ENCODE peak calls at places on chromosome 1, in four cellular contexts. One of them, this sample, is unnamed.

GRCh38 chr1:78045850-78046778 is at the start of gene GIPC2:
- DNase-seq in neural crest cell: no peak
- DNase-seq in fibroblast of the aortic adventitia: no peak
- DNase-seq in glutamatergic neuron: peak
- DNase-seq in this sample: no peak

GRCh38 chr1:182211364-182211763 is 149.9 kb upstream of the ZNF648 start:
- DNase-seq in neural crest cell: no peak
- DNase-seq in fibroblast of the aortic adventitia: no peak
- DNase-seq in glutamatergic neuron: no peak
- DNase-seq in this sample: no peak

GRCh38 chr1:115771847-115772457 is 3.4 kb upstream of the CASQ2 start:
- DNase-seq in neural crest cell: peak
- DNase-seq in fibroblast of the aortic adventitia: peak
- DNase-seq in glutamatergic neuron: peak
- DNase-seq in this sample: peak

GRCh38 chr1:26287033-26287711 is 7.3 kb downstream of the SH3BGRL3 start:
- DNase-seq in neural crest cell: no peak
- DNase-seq in fibroblast of the aortic adventitia: no peak
- DNase-seq in glutamatergic neuron: peak
- DNase-seq in this sample: no peak

GRCh38 chr1:116763116-116763786 is 9.0 kb downstream of the CD2 start:
- DNase-seq in neural crest cell: no peak
- DNase-seq in fibroblast of the aortic adventitia: peak
- DNase-seq in glutamatergic neuron: no peak
- DNase-seq in this sample: no peak

GRCh38 chr1:233704125-233704881 is 90.4 kb downstream of the KCNK1 start:
- DNase-seq in neural crest cell: no peak
- DNase-seq in fibroblast of the aortic adventitia: peak
- DNase-seq in glutamatergic neuron: no peak
- DNase-seq in this sample: no peak

GRCh38 chr1:208218237-208219097 is 25.7 kb downstream of the PLXNA2 start:
- DNase-seq in neural crest cell: no peak
- DNase-seq in fibroblast of the aortic adventitia: no peak
- DNase-seq in glutamatergic neuron: no peak
- DNase-seq in this sample: no peak

GRCh38 chr1:100457683-100458082 is 80.3 kb upstream of the GPR88 start:
- DNase-seq in neural crest cell: no peak
- DNase-seq in fibroblast of the aortic adventitia: no peak
- DNase-seq in glutamatergic neuron: no peak
- DNase-seq in this sample: no peak

GRCh38 chr1:161069731-161070270 is at the start of gene ARHGAP30:
- DNase-seq in neural crest cell: no peak
- DNase-seq in fibroblast of the aortic adventitia: no peak
- DNase-seq in glutamatergic neuron: no peak
- DNase-seq in this sample: no peak

GRCh38 chr1:76587213-76587612 is 280.1 kb upstream of the ST6GALNAC5 start:
- DNase-seq in neural crest cell: no peak
- DNase-seq in fibroblast of the aortic adventitia: no peak
- DNase-seq in glutamatergic neuron: peak
- DNase-seq in this sample: no peak

GRCh38 chr1:184456189-184456588 is 69.4 kb downstream of the C1orf21 start:
- DNase-seq in neural crest cell: no peak
- DNase-seq in fibroblast of the aortic adventitia: no peak
- DNase-seq in glutamatergic neuron: no peak
- DNase-seq in this sample: no peak

GRCh38 chr1:53145942-53146708 is 3.7 kb upstream of the SLC1A7 start:
- DNase-seq in neural crest cell: no peak
- DNase-seq in fibroblast of the aortic adventitia: peak
- DNase-seq in glutamatergic neuron: no peak
- DNase-seq in this sample: peak

GRCh38 chr1:88237026-88237425 is 447.0 kb upstream of the PKN2 start:
- DNase-seq in neural crest cell: no peak
- DNase-seq in fibroblast of the aortic adventitia: no peak
- DNase-seq in glutamatergic neuron: no peak
- DNase-seq in this sample: no peak

GRCh38 chr1:39250460-39251240 is 46.2 kb downstream of the MACF1 start:
- DNase-seq in neural crest cell: no peak
- DNase-seq in fibroblast of the aortic adventitia: peak
- DNase-seq in glutamatergic neuron: no peak
- DNase-seq in this sample: no peak

GRCh38 chr1:40861227-40862003 is 748 bp downstream of the CITED4 start:
- DNase-seq in neural crest cell: no peak
- DNase-seq in fibroblast of the aortic adventitia: no peak
- DNase-seq in glutamatergic neuron: peak
- DNase-seq in this sample: no peak

GRCh38 chr1:33710989-33711388 is 152.9 kb upstream of the HMGB4 start:
- DNase-seq in neural crest cell: no peak
- DNase-seq in fibroblast of the aortic adventitia: peak
- DNase-seq in glutamatergic neuron: no peak
- DNase-seq in this sample: no peak

GRCh38 chr1:67784545-67785186 is 48.6 kb downstream of the GNG12 start:
- DNase-seq in neural crest cell: no peak
- DNase-seq in fibroblast of the aortic adventitia: no peak
- DNase-seq in glutamatergic neuron: no peak
- DNase-seq in this sample: no peak

GRCh38 chr1:183548136-183548535 is 42.1 kb downstream of the NCF2 start:
- DNase-seq in neural crest cell: no peak
- DNase-seq in fibroblast of the aortic adventitia: no peak
- DNase-seq in glutamatergic neuron: no peak
- DNase-seq in this sample: no peak

GRCh38 chr1:10252508-10252907 is 42.1 kb downstream of the KIF1B start:
- DNase-seq in neural crest cell: no peak
- DNase-seq in fibroblast of the aortic adventitia: peak
- DNase-seq in glutamatergic neuron: no peak
- DNase-seq in this sample: peak

GRCh38 chr1:201501812-201502510 is 5.0 kb downstream of the CSRP1 start:
- DNase-seq in neural crest cell: no peak
- DNase-seq in fibroblast of the aortic adventitia: no peak
- DNase-seq in glutamatergic neuron: no peak
- DNase-seq in this sample: no peak

GRCh38 chr1:219905524-219905923 is 22.8 kb downstream of the SLC30A10 start:
- DNase-seq in neural crest cell: no peak
- DNase-seq in fibroblast of the aortic adventitia: no peak
- DNase-seq in glutamatergic neuron: no peak
- DNase-seq in this sample: no peak

GRCh38 chr1:7062346-7063061 is 277.2 kb downstream of the CAMTA1 start:
- DNase-seq in neural crest cell: no peak
- DNase-seq in fibroblast of the aortic adventitia: no peak
- DNase-seq in glutamatergic neuron: no peak
- DNase-seq in this sample: no peak

GRCh38 chr1:185257947-185258203 is 59.2 kb downstream of the IVNS1ABP start:
- DNase-seq in neural crest cell: no peak
- DNase-seq in fibroblast of the aortic adventitia: peak
- DNase-seq in glutamatergic neuron: no peak
- DNase-seq in this sample: no peak

GRCh38 chr1:4600615-4601460 is 53.6 kb upstream of the AJAP1 start:
- DNase-seq in neural crest cell: no peak
- DNase-seq in fibroblast of the aortic adventitia: no peak
- DNase-seq in glutamatergic neuron: no peak
- DNase-seq in this sample: no peak

GRCh38 chr1:29381426-29381825 is 145.1 kb downstream of the PTPRU start:
- DNase-seq in neural crest cell: no peak
- DNase-seq in fibroblast of the aortic adventitia: no peak
- DNase-seq in glutamatergic neuron: no peak
- DNase-seq in this sample: no peak

GRCh38 chr1:51736702-51737101 is 119.8 kb downstream of the OSBPL9 start:
- DNase-seq in neural crest cell: no peak
- DNase-seq in fibroblast of the aortic adventitia: peak
- DNase-seq in glutamatergic neuron: no peak
- DNase-seq in this sample: peak

GRCh38 chr1:178625695-178626094 is 99.3 kb upstream of the RALGPS2 start:
- DNase-seq in neural crest cell: no peak
- DNase-seq in fibroblast of the aortic adventitia: peak
- DNase-seq in glutamatergic neuron: no peak
- DNase-seq in this sample: no peak

GRCh38 chr1:201603613-201604232 is 64.8 kb downstream of the NAV1 start:
- DNase-seq in neural crest cell: no peak
- DNase-seq in fibroblast of the aortic adventitia: peak
- DNase-seq in glutamatergic neuron: no peak
- DNase-seq in this sample: no peak

GRCh38 chr1:27519341-27520258 is 29.6 kb upstream of the WASF2 start:
- DNase-seq in neural crest cell: peak
- DNase-seq in fibroblast of the aortic adventitia: no peak
- DNase-seq in glutamatergic neuron: peak
- DNase-seq in this sample: no peak

GRCh38 chr1:235997916-235998315 is 67.0 kb downstream of the NID1 start:
- DNase-seq in neural crest cell: no peak
- DNase-seq in fibroblast of the aortic adventitia: no peak
- DNase-seq in glutamatergic neuron: no peak
- DNase-seq in this sample: no peak

GRCh38 chr1:110316735-110317134 is 22.4 kb upstream of the RBM15 start:
- DNase-seq in neural crest cell: no peak
- DNase-seq in fibroblast of the aortic adventitia: no peak
- DNase-seq in glutamatergic neuron: no peak
- DNase-seq in this sample: no peak
- TF ChIP-seq CTCF in neural crest cell: no peak
- TF ChIP-seq CTCF in fibroblast of the aortic adventitia: no peak
- TF ChIP-seq CTCF in glutamatergic neuron: no peak
- TF ChIP-seq CTCF in this sample: no peak

GRCh38 chr1:111568160-111568559 is 51.4 kb upstream of the RAP1A start:
- DNase-seq in neural crest cell: no peak
- DNase-seq in fibroblast of the aortic adventitia: no peak
- DNase-seq in glutamatergic neuron: no peak
- DNase-seq in this sample: no peak

GRCh38 chr1:111571239-111571638 is 48.4 kb upstream of the RAP1A start:
- DNase-seq in neural crest cell: no peak
- DNase-seq in fibroblast of the aortic adventitia: no peak
- DNase-seq in glutamatergic neuron: no peak
- DNase-seq in this sample: no peak

GRCh38 chr1:111569913-111570312 is 49.7 kb upstream of the RAP1A start:
- DNase-seq in neural crest cell: no peak
- DNase-seq in fibroblast of the aortic adventitia: no peak
- DNase-seq in glutamatergic neuron: no peak
- DNase-seq in this sample: no peak

GRCh38 chr1:111571987-111572386 is 47.6 kb upstream of the RAP1A start:
- DNase-seq in neural crest cell: no peak
- DNase-seq in fibroblast of the aortic adventitia: peak
- DNase-seq in glutamatergic neuron: no peak
- DNase-seq in this sample: peak

GRCh38 chr1:111570781-111571181 is 48.8 kb upstream of the RAP1A start:
- DNase-seq in neural crest cell: peak
- DNase-seq in fibroblast of the aortic adventitia: no peak
- DNase-seq in glutamatergic neuron: peak
- DNase-seq in this sample: peak
- TF ChIP-seq CTCF in neural crest cell: peak
- TF ChIP-seq CTCF in fibroblast of the aortic adventitia: peak
- TF ChIP-seq CTCF in glutamatergic neuron: peak
- TF ChIP-seq CTCF in this sample: peak

DNA sequence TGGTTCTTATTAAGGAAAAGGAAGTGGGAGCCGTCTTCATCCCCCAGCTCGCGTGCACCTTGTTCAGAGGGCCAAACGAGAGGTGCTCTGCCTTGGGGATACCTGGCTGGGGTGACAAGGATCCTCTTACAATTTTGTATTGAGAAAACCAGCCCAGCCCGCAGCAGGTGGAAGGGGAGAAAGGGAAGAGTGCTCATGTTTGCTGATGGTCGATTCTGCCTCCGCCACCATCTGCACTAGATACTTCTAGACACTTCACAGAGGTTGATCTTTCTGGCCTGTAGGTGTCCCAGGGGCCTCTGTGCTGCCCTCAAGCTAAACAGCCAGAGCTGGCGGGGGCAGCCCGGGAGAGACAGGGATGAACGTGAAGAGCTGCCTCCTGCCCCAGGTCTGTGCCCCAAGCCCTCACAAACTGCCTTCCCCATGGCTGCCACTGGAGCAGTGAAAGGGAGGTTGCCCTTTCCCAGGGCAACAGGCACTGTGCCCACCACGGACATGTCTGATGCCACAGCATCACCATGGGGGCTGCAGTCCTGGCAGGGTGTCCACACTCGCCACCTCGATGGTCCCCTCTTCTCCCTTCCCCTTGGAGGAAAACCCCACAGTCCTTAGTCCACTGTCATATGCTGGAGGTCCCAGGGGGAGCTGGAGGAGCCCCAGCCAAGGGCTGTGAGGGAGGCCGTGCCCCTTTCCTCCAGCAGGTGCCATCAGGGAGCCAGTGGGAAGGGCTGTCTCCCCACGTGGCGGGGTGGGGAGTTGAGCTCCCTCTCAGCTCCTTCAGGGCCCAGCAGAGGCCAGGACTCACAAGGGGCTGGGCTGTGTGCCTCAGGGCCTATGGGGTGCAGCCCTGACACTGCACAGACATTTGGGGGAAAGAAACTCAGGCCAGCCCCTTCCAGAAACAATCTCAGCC is 8.1 kb downstream of the ADPRS start:
- DNase-seq in neural crest cell: no peak
- DNase-seq in fibroblast of the aortic adventitia: no peak
- DNase-seq in glutamatergic neuron: peak
- DNase-seq in this sample: peak
- TF ChIP-seq CTCF in neural crest cell: peak
- TF ChIP-seq CTCF in fibroblast of the aortic adventitia: no peak
- TF ChIP-seq CTCF in glutamatergic neuron: peak
- TF ChIP-seq CTCF in this sample: peak

GRCh38 chr1:94693029-94693428 is 127.1 kb upstream of the SLC44A3 start:
- DNase-seq in neural crest cell: no peak
- DNase-seq in fibroblast of the aortic adventitia: no peak
- DNase-seq in glutamatergic neuron: peak
- DNase-seq in this sample: no peak
- TF ChIP-seq CTCF in neural crest cell: no peak
- TF ChIP-seq CTCF in fibroblast of the aortic adventitia: no peak
- TF ChIP-seq CTCF in glutamatergic neuron: peak
- TF ChIP-seq CTCF in this sample: peak

GRCh38 chr1:1290238-1290731 is 10.0 kb downstream of the SCNN1D start:
- DNase-seq in neural crest cell: peak
- DNase-seq in fibroblast of the aortic adventitia: no peak
- DNase-seq in glutamatergic neuron: peak
- DNase-seq in this sample: peak
- TF ChIP-seq CTCF in neural crest cell: peak
- TF ChIP-seq CTCF in fibroblast of the aortic adventitia: peak
- TF ChIP-seq CTCF in glutamatergic neuron: peak
- TF ChIP-seq CTCF in this sample: peak

GRCh38 chr1:57124768-57125446 is 159.1 kb upstream of the C8B start:
- DNase-seq in neural crest cell: no peak
- DNase-seq in fibroblast of the aortic adventitia: no peak
- DNase-seq in glutamatergic neuron: no peak
- DNase-seq in this sample: no peak
- TF ChIP-seq CTCF in neural crest cell: peak
- TF ChIP-seq CTCF in fibroblast of the aortic adventitia: no peak
- TF ChIP-seq CTCF in glutamatergic neuron: no peak
- TF ChIP-seq CTCF in this sample: no peak